ENCODE peak calls at places on chromosome 19, in five cellular contexts. B is left lung, T is astrocyte of the spinal cord, W is left ventricle myocardium inferior, H is lower lobe of right lung. P is an unnamed sample.

GRCh38 chr19:4474504-4475136 is 2.5 kb downstream of the HDGFL2 start:
- DNase-seq in B (no peak), T (peak), W (no peak), H (no peak), P (no peak)

GRCh38 chr19:19595171-19595701 is 23.3 kb downstream of the PBX4 start:
- DNase-seq in B (peak), T (peak), W (no peak), H (peak), P (no peak)

GRCh38 chr19:11191934-11192333 is 5.4 kb downstream of the KANK2 start:
- DNase-seq in B (no peak), T (no peak), W (no peak), H (no peak), P (no peak)

GRCh38 chr19:719081-719512 is 10.4 kb downstream of the PALM start:
- DNase-seq in B (no peak), T (no peak), W (peak), H (no peak), P (no peak)

GRCh38 chr19:40689339-40690049 is 957 bp downstream of the NUMBL start:
- DNase-seq in B (peak), T (no peak), W (peak), H (no peak), P (no peak)

GRCh38 chr19:3849092-3849491 is 19.7 kb downstream of the ZFR2 start:
- DNase-seq in B (no peak), T (no peak), W (no peak), H (no peak), P (no peak)

GRCh38 chr19:41223431-41224234 is 4.6 kb downstream of the AXL start:
- DNase-seq in B (peak), T (peak), W (no peak), H (no peak), P (no peak)

GRCh38 chr19:7833225-7834156 is 3.5 kb downstream of the EVI5L start:
- DNase-seq in B (peak), T (peak), W (peak), H (peak), P (no peak)

GRCh38 chr19:18173572-18174294 is at the start of gene IFI30:
- DNase-seq in B (peak), T (no peak), W (peak), H (peak), P (no peak)

GRCh38 chr19:44792286-44792685 is 14.6 kb downstream of the CBLC start:
- DNase-seq in B (no peak), T (no peak), W (no peak), H (no peak), P (no peak)

DNA sequence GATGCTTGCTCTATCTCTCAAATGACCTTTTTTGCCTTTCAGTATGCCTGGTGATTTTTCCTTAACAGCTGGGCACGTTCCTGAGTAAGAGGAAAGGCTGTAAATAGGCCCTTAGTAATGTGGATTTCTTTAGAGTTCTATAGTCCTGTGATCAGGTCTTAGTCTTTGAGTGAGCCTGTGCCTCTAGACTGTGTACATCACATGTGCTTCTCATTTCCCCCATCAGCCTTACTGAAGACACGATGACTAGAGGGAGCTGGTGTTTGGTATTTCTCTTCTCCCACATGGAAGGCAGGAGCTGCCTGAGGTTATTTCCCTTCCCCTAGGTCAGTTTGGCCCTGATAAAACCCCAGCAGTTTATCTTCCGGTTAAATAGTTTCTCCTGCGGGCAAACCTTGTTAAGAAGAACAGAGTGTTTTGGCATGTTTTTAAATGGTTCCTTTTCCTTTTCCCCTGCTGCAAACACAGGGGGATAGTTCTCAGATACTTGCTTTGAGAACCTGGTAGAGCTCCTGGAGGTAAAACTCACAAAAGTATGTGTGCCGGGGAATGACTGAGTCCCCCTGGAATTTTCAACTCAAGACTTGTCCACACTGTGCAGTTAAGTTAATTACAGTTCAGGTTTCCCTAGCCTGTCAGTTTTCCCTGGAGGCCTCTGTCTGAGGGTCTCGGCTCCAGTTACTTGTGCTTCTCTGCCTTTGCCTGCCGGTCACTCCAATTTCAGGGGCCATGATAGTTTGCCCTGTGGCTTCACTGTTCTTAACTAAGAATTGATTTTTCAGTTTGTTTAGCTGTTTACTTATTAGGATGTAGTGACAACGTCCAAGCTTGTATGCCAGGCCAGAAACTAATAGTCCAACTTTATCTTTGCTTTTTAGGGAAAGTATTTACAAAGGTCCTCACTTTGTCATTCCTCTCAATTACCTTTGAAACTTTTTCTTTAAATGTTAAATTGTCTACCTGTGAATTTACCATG is 94.4 kb downstream of the URI1 start:
- DNase-seq in B (no peak), T (peak), W (no peak), H (no peak), P (no peak)
- TF ChIP-seq CTCF in B (no peak), T (no peak), W (no peak), H (no peak), P (no peak)

GRCh38 chr19:58387338-58388174 is 487 bp downstream of the RPS5 start:
- DNase-seq in B (no peak), T (no peak), W (no peak), H (no peak), P (peak)
- TF ChIP-seq CTCF in B (no peak), T (peak), W (no peak), H (no peak), P (peak)

GRCh38 chr19:38030681-38031422 is 123.8 kb downstream of the SIPA1L3 start:
- DNase-seq in B (no peak), T (no peak), W (no peak), H (no peak), P (no peak)
- TF ChIP-seq CTCF in B (no peak), T (no peak), W (no peak), H (no peak), P (no peak)

GRCh38 chr19:42419309-42419708 is 7.9 kb downstream of the LIPE start:
- DNase-seq in B (no peak), T (no peak), W (peak), H (no peak), P (peak)
- TF ChIP-seq CTCF in B (no peak), T (no peak), W (no peak), H (no peak), P (no peak)

P was measured in chondrocyte.